ENCODE peak calls at places on chromosomes 4 and X, in seven cellular contexts. J, Z, O, B, A, I and E are unnamed samples.

GRCh38 chrX:120358687-120359086 is 3.2 kb upstream of the ATP1B4 start:
- DNase-seq in J (peak), Z (no peak), O (peak), B (no peak), A (peak), I (no peak), E (no peak)

GRCh38 chr4:55382515-55383003 is 13.2 kb upstream of the TMEM165 start:
- DNase-seq in J (no peak), Z (no peak), O (no peak), B (no peak), A (no peak), I (no peak), E (no peak)

GRCh38 chrX:70979136-70979762 is 48.4 kb upstream of the SLC7A3 start:
- DNase-seq in J (no peak), Z (no peak), O (peak), B (no peak), A (peak), I (no peak), E (no peak)

GRCh38 chrX:16771483-16772398 is 14.5 kb upstream of the TXLNG start:
- DNase-seq in J (no peak), Z (no peak), O (peak), B (no peak), A (peak), I (no peak), E (no peak)

GRCh38 chrX:77564824-77565223 is 117.6 kb downstream of the FGF16 start:
- DNase-seq in J (no peak), Z (no peak), O (peak), B (no peak), A (peak), I (no peak), E (no peak)

GRCh38 chr4:37605843-37606565 is 80.2 kb downstream of the RELL1 start:
- DNase-seq in J (no peak), Z (no peak), O (no peak), B (no peak), A (no peak), I (no peak), E (no peak)

GRCh38 chrX:3697701-3698279 is 15.7 kb downstream of the PRKX start:
- DNase-seq in J (no peak), Z (no peak), O (peak), B (peak), A (peak), I (no peak), E (peak)

GRCh38 chr4:137310593-137311490 is 221.5 kb downstream of the PCDH18 start:
- DNase-seq in J (no peak), Z (no peak), O (peak), B (no peak), A (peak), I (no peak), E (no peak)

GRCh38 chrX:103629295-103630170 is 758 bp downstream of the TCEAL1 start:
- DNase-seq in J (peak), Z (no peak), O (peak), B (peak), A (peak), I (no peak), E (peak)

GRCh38 chr4:101871962-101872676 is 81.6 kb downstream of the BANK1 start:
- DNase-seq in J (no peak), Z (no peak), O (no peak), B (no peak), A (no peak), I (no peak), E (no peak)

GRCh38 chr4:55880652-55881280 is 27.3 kb downstream of the EXOC1 start:
- DNase-seq in J (no peak), Z (no peak), O (no peak), B (no peak), A (no peak), I (no peak), E (no peak)

GRCh38 chr4:142840516-142841123 is 5.5 kb downstream of the INPP4B start:
- DNase-seq in J (no peak), Z (no peak), O (peak), B (no peak), A (peak), I (no peak), E (no peak)

GRCh38 chr4:77538574-77539157 is 67.0 kb upstream of the CXCL13 start:
- DNase-seq in J (peak), Z (no peak), O (peak), B (no peak), A (peak), I (no peak), E (no peak)

GRCh38 chr4:136818811-136819210 is 713.5 kb downstream of the PCDH18 start:
- DNase-seq in J (no peak), Z (no peak), O (peak), B (no peak), A (peak), I (no peak), E (no peak)

GRCh38 chr4:85409251-85409650 is 65.7 kb upstream of the ARHGAP24 start:
- DNase-seq in J (no peak), Z (no peak), O (peak), B (no peak), A (no peak), I (no peak), E (no peak)

GRCh38 chr4:25370242-25370641 is 6.8 kb upstream of the ANAPC4 start:
- DNase-seq in J (no peak), Z (no peak), O (no peak), B (no peak), A (no peak), I (no peak), E (no peak)

GRCh38 chr4:154018659-154019058 is 229.8 kb upstream of the SFRP2 start:
- DNase-seq in J (peak), Z (no peak), O (no peak), B (no peak), A (no peak), I (no peak), E (no peak)

GRCh38 chr4:7960790-7961655 is 21.4 kb upstream of the AFAP1 start:
- DNase-seq in J (peak), Z (no peak), O (peak), B (peak), A (peak), I (no peak), E (no peak)

GRCh38 chrX:124239911-124240310 is 92.5 kb upstream of the TEX13D start:
- DNase-seq in J (peak), Z (no peak), O (no peak), B (no peak), A (no peak), I (peak), E (no peak)

GRCh38 chr4:108683479-108683878 is 33.1 kb downstream of the OSTC start:
- DNase-seq in J (no peak), Z (no peak), O (peak), B (no peak), A (peak), I (no peak), E (no peak)

GRCh38 chr4:18689308-18689915 is 667.9 kb upstream of the LCORL start:
- DNase-seq in J (peak), Z (no peak), O (peak), B (peak), A (peak), I (peak), E (no peak)

GRCh38 chr4:188551156-188551555 is 411.9 kb downstream of the TRIML1 start:
- DNase-seq in J (no peak), Z (no peak), O (no peak), B (no peak), A (no peak), I (no peak), E (no peak)

GRCh38 chr4:139528377-139529005 is 27.5 kb downstream of the SETD7 start:
- DNase-seq in J (peak), Z (peak), O (peak), B (peak), A (peak), I (no peak), E (peak)